ENCODE peak calls at places on chromosomes 4 and X, in four cellular contexts. A is GM23248; F is uterus; U is CD8-positive, alpha-beta memory T cell. Q is an unnamed sample.

GRCh38 chr4:17721496-17722360 is 59.7 kb downstream of the FAM184B start:
- DNase-seq in F (no peak), U (no peak), A (peak; percentile 86), Q (no peak)

GRCh38 chr4:15875663-15876460 is 62.7 kb downstream of the FGFBP1 start:
- DNase-seq in A (no peak), U (no peak), F (no peak), Q (no peak)

GRCh38 chr4:126489826-126490463 is 1142.8 kb upstream of the INTU start:
- DNase-seq in A (no peak), U (no peak), F (no peak), Q (no peak)

GRCh38 chrX:102765217-102765616 is 44.7 kb downstream of the GPRASP3 start:
- DNase-seq in A (peak; percentile 69), F (no peak), U (no peak), Q (no peak)

GRCh38 chr4:124433500-124433899 is 279.0 kb downstream of the ANKRD50 start:
- DNase-seq in F (no peak), A (peak; percentile 19), U (no peak), Q (no peak)

GRCh38 chr4:150581611-150582010 is 340 bp upstream of the MAB21L2 start:
- DNase-seq in A (no peak), U (no peak), F (no peak), Q (no peak)

GRCh38 chr4:151267822-151268535 is 9.0 kb upstream of the PRSS48 start:
- DNase-seq in A (peak; percentile 7), F (no peak), U (no peak), Q (no peak)

GRCh38 chr4:140243345-140243753 is 89.4 kb upstream of the MAML3 start:
- DNase-seq in F (peak; percentile 36), A (no peak), U (no peak), Q (no peak)

GRCh38 chr4:25861951-25862410 is 807 bp downstream of the SEL1L3 start:
- DNase-seq in A (peak; percentile 70), F (no peak), U (peak; percentile 53), Q (no peak)

GRCh38 chr4:24912252-24913098 is at the start of gene CCDC149:
- DNase-seq in U (no peak), A (peak; percentile 89), F (peak; percentile 68), Q (no peak)

GRCh38 chr4:65046496-65047101 is 623.7 kb downstream of the EPHA5 start:
- DNase-seq in U (no peak), A (no peak), F (peak; percentile 16), Q (no peak)

GRCh38 chrX:119945481-119945880 is 1.9 kb upstream of the NKAP start:
- DNase-seq in U (no peak), F (no peak), A (no peak), Q (no peak)

GRCh38 chr4:102263024-102263787 is 82.1 kb downstream of the SLC39A8 start:
- DNase-seq in A (peak; percentile 57), U (no peak), F (no peak), Q (no peak)

GRCh38 chrX:15437724-15438123 is 53.5 kb upstream of the VEGFD start:
- DNase-seq in A (no peak), F (no peak), U (no peak), Q (no peak)

DNA sequence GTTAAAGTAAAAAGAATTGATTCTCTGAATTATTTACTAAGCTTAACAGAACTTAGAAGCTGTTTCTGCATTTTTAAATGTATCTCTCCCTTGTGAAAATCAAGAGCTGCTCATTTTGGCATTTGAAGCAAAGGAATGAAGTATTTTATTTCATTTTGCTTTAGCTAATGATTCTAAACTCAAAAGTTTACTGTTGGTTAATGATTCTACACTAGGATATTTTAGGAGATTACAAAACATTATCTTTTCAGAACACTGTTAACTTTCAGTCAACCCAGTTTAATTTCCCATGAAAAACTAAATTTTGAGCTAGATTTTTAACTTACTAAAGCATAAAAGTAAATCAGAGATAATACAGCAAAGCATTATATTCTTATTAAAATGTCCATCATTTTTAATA is 355.2 kb upstream of the CXorf51B start:
- DNase-seq in U (no peak), F (no peak), A (no peak), Q (no peak)
- H3K27ac ChIP-seq in U (no peak overlapping the region), F (no peak overlapping the region), A (no peak overlapping the region), Q (no peak overlapping the region)

DNA sequence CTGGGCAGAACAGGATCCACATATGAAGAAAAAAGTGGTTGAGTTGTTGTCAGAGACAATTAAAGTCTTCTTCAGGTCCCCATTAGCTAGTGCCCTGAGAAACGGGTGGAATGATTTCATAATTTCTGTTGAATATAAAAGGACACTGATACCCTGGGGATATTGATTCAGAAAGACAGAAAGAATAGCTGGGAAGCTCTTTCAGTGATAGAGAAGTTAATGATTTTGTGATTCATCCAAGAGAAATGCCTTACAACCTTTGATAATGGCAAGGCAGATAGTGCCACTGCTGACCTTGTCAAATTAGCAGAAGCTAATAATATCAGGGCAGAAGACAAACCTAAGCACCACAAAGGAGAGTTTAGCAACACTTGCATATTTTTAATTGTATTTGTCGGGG is 37.9 kb downstream of the UNC5C start:
- DNase-seq in F (no peak), U (no peak), A (no peak), Q (no peak)
- H3K27ac ChIP-seq in F (no peak overlapping the region), U (no peak overlapping the region), A (no peak overlapping the region), Q (no peak overlapping the region)

GRCh38 chr4:7908668-7909067 is 31.0 kb downstream of the AFAP1 start:
- DNase-seq in A (no peak), U (no peak), F (no peak), Q (no peak)

GRCh38 chr4:7911044-7911578 is 28.6 kb downstream of the AFAP1 start:
- DNase-seq in U (no peak), F (peak; percentile 54), A (peak; percentile 98), Q (no peak)

GRCh38 chr4:7909463-7909862 is 30.2 kb downstream of the AFAP1 start:
- DNase-seq in A (peak; percentile 41), U (no peak), F (no peak), Q (no peak)

GRCh38 chr4:7909966-7910720 is 29.5 kb downstream of the AFAP1 start:
- DNase-seq in F (peak; percentile 45), A (peak; percentile 82), U (no peak), Q (no peak)

GRCh38 chr4:7910721-7911015 is 29.0 kb downstream of the AFAP1 start:
- DNase-seq in A (no peak), U (no peak), F (no peak), Q (no peak)
- H3K27ac ChIP-seq in A (peak overlapping the region; percentile 96), U (no peak overlapping the region), F (peak overlapping the region; percentile 80), Q (no peak overlapping the region)

GRCh38 chr4:8189551-8190466 is 9.3 kb upstream of the SH3TC1 start:
- DNase-seq in F (no peak), A (no peak), U (no peak), Q (no peak)

GRCh38 chr4:8186883-8187282 is 12.2 kb upstream of the SH3TC1 start:
- DNase-seq in U (no peak), A (no peak), F (no peak), Q (no peak)

GRCh38 chr4:8191136-8191747 is 7.8 kb upstream of the SH3TC1 start:
- DNase-seq in U (no peak), F (peak; percentile 32), A (no peak), Q (no peak)

GRCh38 chr4:8188085-8188484 is 11.0 kb upstream of the SH3TC1 start:
- DNase-seq in F (no peak), A (peak; percentile 68), U (no peak), Q (no peak)

DNA sequence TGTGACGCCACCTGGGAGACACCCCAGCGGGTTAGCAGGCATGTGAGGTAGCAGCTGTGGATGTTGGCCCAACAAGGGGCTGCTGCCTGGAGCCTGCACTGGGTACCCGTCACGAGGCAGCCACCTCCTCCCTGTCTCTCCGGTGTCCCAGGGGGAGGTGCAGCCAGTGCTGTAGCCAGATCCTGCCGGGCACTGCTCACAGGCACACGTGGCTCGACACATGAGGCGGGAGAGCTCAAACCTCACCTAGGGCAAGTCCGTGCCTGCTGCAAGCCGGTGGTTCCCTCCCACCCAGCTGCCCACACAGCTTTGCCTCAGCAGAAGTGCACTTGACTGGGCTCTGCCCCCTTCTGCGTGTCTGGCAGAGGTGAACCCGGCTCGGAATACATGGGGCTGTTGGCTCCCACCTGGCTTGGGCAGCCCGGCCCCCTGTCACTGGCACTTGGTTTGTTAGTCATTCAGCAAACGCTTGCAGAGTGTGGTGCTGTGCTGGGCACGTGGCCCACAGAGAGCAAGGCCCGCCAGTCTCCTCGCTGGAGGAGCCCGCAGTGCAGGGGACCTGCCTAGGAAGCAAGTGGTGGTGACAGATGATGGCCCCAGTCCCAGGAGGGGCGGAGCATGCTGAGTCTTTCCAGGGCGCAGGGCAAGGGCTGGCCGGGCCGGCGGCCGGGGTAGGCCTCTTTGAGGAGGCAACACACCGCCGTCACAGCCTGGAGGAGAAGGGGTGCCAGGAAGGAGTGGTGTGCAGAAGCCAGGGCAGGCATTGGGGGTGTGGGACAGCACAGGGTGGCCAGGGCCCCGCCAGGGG is 10.1 kb upstream of the SH3TC1 start:
- DNase-seq in U (no peak), A (peak; percentile 43), F (no peak), Q (no peak)
- H3K27ac ChIP-seq in U (no peak overlapping the region), A (no peak overlapping the region), F (no peak overlapping the region), Q (no peak overlapping the region)

DNA sequence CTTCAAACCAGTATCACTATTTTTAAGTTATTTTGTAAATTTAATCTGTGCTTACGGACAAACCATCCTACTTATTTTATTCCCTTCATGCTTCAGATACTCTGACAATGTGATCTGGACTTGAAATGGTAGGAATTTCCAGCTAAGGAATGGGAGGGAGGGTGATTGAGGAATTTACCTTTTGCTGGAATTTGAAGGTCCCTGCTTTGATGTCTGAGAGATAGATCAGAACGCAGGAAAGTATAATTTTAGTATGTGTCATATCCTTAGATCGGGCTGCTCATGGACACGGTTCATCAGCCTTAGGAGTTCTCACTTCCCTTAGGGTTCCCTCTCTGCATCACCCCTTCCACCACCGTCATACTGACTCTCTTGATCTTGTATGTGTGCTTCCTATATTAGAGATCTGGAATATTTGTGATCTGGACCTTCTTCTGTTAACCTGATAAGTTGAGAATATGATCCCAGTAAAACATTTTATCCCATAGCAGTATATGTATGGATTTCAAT is 16.8 kb downstream of the OCRL start:
- DNase-seq in A (no peak), U (no peak), F (no peak), Q (no peak)
- H3K27ac ChIP-seq in A (no peak overlapping the region), U (peak overlapping the region; percentile 43), F (no peak overlapping the region), Q (no peak overlapping the region)

GRCh38 chr4:123401466-123402175 is 5.0 kb downstream of the SPRY1 start:
- DNase-seq in F (no peak), U (no peak), A (no peak), Q (no peak)
- H3K27ac ChIP-seq in F (peak overlapping the region; percentile 91), U (no peak overlapping the region), A (no peak overlapping the region), Q (no peak overlapping the region)

GRCh38 chr4:189048119-189048518 is 892.6 kb upstream of the FRG1 start:
- DNase-seq in U (no peak), A (peak; percentile 3), F (no peak), Q (no peak)

GRCh38 chr4:189046642-189047041 is 894.0 kb upstream of the FRG1 start:
- DNase-seq in A (peak; percentile 4), U (no peak), F (no peak), Q (no peak)

GRCh38 chr4:189053621-189054020 is 887.1 kb upstream of the FRG1 start:
- DNase-seq in A (no peak), F (no peak), U (no peak), Q (no peak)

DNA sequence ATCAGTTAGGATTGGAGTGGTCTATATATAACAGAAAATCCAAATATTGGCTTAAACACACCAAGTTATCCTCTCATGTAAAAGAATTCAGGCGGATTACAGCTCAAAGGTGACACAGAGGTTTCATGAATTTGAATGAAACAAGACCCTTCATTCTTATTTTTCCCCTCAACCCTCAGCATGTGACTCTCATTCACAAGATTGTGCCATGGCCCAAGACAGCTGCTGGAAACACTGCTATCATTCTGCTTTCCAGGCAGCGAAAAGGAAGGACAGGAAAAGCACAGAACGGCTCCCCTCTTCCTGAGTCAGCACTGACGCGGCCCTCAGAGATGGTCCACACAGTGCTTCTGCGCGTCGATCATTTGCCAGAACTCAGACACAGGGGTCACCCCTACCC is 891.0 kb upstream of the FRG1 start:
- DNase-seq in F (no peak), A (no peak), U (no peak), Q (no peak)
- H3K27ac ChIP-seq in F (no peak overlapping the region), A (no peak overlapping the region), U (no peak overlapping the region), Q (no peak overlapping the region)